ENCODE peak calls at places on chromosomes 3 and 15, in eight cellular contexts. W is transverse colon, J is A549, D is breast epithelium, S is sigmoid colon, Q is H54, U is heart left ventricle, A is Peyer's patch. P is an unnamed sample.

GRCh38 chr3:177930771-177931170 is 605.5 kb upstream of the KCNMB2 start:
- DNase-seq in W (no peak), S (no peak), A (no peak), J (no peak), D (no peak), U (no peak), Q (no peak), P (no peak)

GRCh38 chr3:25834346-25834745 is 44.5 kb downstream of the OXSM start:
- DNase-seq in W (no peak), J (no peak), S (no peak), Q (no peak), D (no peak), U (no peak), A (no peak), P (no peak)

GRCh38 chr3:43883729-43884396 is 193.1 kb downstream of the ABHD5 start:
- DNase-seq in S (no peak), D (peak), J (no peak), A (no peak), U (peak), W (no peak), Q (no peak), P (no peak)

GRCh38 chr3:2098398-2099027 is at the start of gene CNTN4:
- DNase-seq in D (peak), W (peak), U (peak), J (peak), A (no peak), S (peak), Q (no peak), P (peak)

GRCh38 chr15:77542491-77543001 is 90.2 kb downstream of the LINGO1 start:
- DNase-seq in A (no peak), U (no peak), J (no peak), Q (peak), S (peak), W (no peak), D (no peak), P (no peak)

GRCh38 chr3:140994316-140994715 is 52.7 kb downstream of the SLC25A36 start:
- DNase-seq in A (no peak), S (no peak), W (no peak), J (no peak), Q (no peak), D (no peak), U (no peak), P (no peak)

GRCh38 chr3:122299872-122300460 is 25.1 kb upstream of the CSTA start:
- DNase-seq in W (no peak), U (no peak), D (no peak), A (no peak), S (no peak), Q (peak), J (peak), P (peak)

GRCh38 chr3:44411031-44411645 is 66.3 kb downstream of the ZNF445 start:
- DNase-seq in W (no peak), D (no peak), U (no peak), S (no peak), J (no peak), Q (no peak), A (no peak), P (no peak)

GRCh38 chr15:64507293-64507802 is 47.0 kb downstream of the ZNF609 start:
- DNase-seq in J (no peak), U (peak), A (peak), D (peak), S (peak), Q (no peak), W (peak), P (peak)

GRCh38 chr15:75043509-75044257 is 20.3 kb downstream of the PPCDC start:
- DNase-seq in Q (peak), J (no peak), S (peak), U (peak), A (peak), D (peak), W (peak), P (peak)

GRCh38 chr15:98286831-98287230 is 326.3 kb downstream of the ARRDC4 start:
- DNase-seq in D (no peak), W (no peak), J (no peak), S (no peak), A (no peak), Q (no peak), U (no peak), P (no peak)

GRCh38 chr3:37752661-37753055 is 109.0 kb upstream of the CTDSPL start:
- DNase-seq in S (no peak), A (no peak), W (no peak), Q (no peak), U (no peak), J (no peak), D (no peak), P (no peak)

GRCh38 chr3:102483556-102483955 is 48.7 kb downstream of the ZPLD1 start:
- DNase-seq in W (no peak), S (no peak), D (no peak), Q (no peak), J (no peak), A (no peak), U (no peak), P (no peak)

GRCh38 chr3:61442696-61443095 is 118.7 kb upstream of the PTPRG start:
- DNase-seq in D (no peak), S (no peak), W (no peak), U (no peak), J (no peak), Q (no peak), A (no peak), P (no peak)

GRCh38 chr3:194572944-194573491 is 60.2 kb downstream of the TMEM44 start:
- DNase-seq in Q (no peak), S (no peak), U (no peak), D (no peak), J (no peak), W (no peak), A (no peak), P (no peak)

GRCh38 chr3:77186728-77187127 is 146.8 kb downstream of the ROBO2 start:
- DNase-seq in W (no peak), A (no peak), D (no peak), U (no peak), Q (no peak), S (no peak), J (no peak), P (no peak)

DNA sequence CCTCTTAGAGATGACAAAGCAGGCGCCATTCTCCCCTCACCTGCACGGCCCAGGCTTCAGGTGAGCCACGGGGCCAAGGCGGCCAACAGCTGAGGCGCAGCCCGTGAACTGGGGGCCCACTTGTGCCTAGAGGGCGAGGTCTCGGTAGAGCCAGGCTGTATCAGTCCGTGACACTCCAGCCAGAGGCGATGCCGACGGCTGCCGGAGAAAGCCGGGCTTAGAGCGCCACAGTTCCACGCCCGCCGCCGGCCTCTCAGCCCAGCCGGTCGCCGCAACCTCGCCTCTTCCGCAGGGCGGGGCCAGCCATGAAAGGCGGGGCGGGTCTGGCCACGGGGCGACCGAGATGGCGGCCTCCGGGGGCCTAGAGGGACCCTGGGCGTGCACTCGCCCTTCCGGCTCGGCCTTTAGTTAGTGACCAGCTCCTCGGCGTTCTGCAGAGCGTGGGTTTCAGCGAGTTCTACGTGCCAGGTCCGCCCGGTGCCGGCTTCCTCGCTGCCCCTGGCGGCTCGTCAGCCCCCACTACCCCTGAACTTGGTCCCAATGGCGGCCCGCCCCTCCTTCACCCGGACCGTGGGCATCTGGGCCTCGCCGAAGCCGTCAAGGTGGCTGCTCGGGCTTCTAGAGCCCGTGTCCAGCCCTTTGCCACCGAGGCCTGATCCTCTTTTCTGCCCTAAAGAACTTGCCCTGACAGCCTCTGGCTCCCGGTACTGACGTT is at the start of gene ZNF621:
- DNase-seq in U (peak), W (peak), S (peak), A (peak), Q (peak), J (peak), D (peak), P (peak)
- TF ChIP-seq POLR2A in U (peak), W (peak), S (peak), A (peak), Q (peak), J (peak), D (peak), P (peak)

DNA sequence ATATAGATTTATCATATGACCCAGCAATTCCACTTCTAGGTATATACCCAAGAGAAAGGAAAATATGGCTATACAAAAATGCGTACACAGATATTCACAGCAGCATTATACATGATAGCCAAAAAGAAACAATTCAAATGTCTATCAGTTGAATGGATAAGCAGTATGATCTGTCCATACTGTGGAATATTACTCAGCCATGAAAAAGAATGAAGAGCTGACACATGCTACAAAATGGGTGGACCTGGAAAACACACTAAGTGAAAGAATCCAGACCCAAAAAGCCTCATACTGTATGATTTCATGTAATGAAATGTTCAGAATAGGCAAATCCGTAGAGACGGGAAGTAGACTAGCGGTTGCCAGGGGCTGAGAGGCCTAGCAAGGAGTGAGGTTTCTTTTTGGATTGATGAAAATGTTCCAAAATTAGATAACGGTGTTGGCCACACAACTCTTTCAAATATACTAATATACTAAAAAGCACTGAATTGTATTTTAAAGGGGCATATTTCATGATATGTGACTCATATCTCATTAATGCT is 33.4 kb downstream of the FGD5 start:
- DNase-seq in J (no peak), Q (no peak), W (no peak), U (peak), A (no peak), S (no peak), D (no peak), P (no peak)
- TF ChIP-seq POLR2A in J (no peak), Q (no peak), W (no peak), U (no peak), A (no peak), S (no peak), D (no peak), P (no peak)

DNA sequence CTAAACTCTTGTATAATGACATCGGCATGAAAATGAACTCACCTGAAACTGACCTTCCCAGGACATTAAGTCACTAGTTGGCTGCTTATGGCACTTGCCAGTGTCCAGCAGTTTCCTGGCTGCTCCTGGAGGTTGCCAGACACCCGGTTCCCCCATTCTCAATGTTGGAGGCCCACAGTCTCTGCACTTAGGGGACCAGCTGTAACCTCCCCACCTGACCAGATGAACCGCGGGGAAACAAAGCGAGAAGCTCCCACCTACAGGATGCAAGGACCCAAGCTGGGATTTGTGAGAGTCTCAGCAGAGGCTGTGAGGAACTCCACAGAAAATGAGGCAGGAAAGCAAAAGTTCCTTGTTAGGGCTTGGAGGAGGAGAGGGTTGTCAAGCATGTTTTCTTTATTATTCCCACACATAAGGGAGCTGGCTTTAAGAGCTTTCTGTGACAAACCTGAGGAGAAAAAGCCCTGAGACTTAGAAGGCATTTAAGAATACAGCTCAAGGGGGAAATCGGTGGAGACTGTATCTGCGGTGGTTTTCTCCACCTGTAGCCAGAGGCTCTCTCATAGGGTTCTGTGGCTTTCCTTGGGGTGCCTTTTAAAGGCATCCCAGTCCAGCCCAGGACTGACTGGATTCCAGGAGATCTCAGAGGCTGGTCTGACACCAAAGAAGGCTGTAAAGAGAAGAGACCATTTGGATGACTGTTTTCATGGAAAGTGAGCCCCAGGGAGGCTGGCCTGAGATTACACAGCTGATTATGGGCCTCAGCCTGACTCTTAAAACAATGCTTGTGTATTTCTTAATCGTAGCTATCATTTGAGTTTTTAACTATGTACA is 4.6 kb downstream of the TPM1 start:
- DNase-seq in D (peak), S (no peak), Q (no peak), U (no peak), W (no peak), A (no peak), J (no peak), P (peak)
- TF ChIP-seq POLR2A in D (no peak), S (peak), Q (no peak), U (no peak), W (no peak), A (no peak), J (no peak), P (no peak)

DNA sequence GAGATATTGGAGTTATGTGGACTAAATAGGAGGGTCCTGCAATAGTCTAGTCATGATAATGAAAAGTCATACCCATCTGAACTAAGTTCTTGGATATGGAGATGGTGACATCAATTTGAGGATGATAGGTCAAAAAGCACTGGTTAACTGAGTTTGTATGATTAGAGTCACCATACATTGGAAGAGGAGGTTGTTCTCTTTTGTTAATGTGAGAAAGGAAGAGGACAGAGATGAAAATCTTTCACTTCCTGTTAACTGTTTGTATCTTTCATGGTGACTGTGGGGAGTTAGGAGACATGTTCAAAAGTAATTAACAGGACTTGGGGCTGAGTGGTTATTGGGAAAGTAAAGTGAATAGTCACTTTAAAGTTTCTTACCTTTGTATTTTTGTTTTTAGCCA is 11.1 kb downstream of the TMEM62 start:
- DNase-seq in Q (no peak), D (no peak), S (no peak), J (no peak), A (no peak), U (no peak), W (no peak), P (no peak)
- TF ChIP-seq POLR2A in Q (no peak), D (no peak), S (no peak), J (no peak), A (no peak), U (no peak), W (no peak), P (no peak)

GRCh38 chr3:143731776-143732175 is 116.5 kb downstream of the SLC9A9 start:
- DNase-seq in U (no peak), A (no peak), Q (no peak), S (no peak), W (no peak), J (no peak), D (no peak), P (no peak)
- TF ChIP-seq POLR2A in U (no peak), A (no peak), Q (no peak), S (no peak), W (no peak), J (no peak), D (no peak), P (no peak)

GRCh38 chr3:126288314-126288713 is 68.9 kb downstream of the KLF15 start:
- DNase-seq in W (peak), S (peak), D (peak), Q (no peak), U (peak), A (no peak), J (no peak), P (no peak)

GRCh38 chr3:126285369-126285768 is 71.8 kb downstream of the KLF15 start:
- DNase-seq in U (no peak), D (no peak), A (no peak), W (no peak), J (no peak), Q (no peak), S (no peak), P (no peak)

GRCh38 chr3:126290325-126290724 is 66.9 kb downstream of the KLF15 start:
- DNase-seq in W (no peak), D (peak), S (peak), J (no peak), U (no peak), A (no peak), Q (no peak), P (no peak)

GRCh38 chr3:126287171-126287535 is 70.1 kb downstream of the KLF15 start:
- DNase-seq in Q (no peak), S (no peak), U (no peak), A (no peak), J (no peak), D (no peak), W (no peak), P (no peak)

GRCh38 chr3:126287536-126288181 is 69.5 kb downstream of the KLF15 start:
- DNase-seq in S (peak), D (peak), A (no peak), U (peak), J (no peak), Q (no peak), W (peak), P (no peak)
- TF ChIP-seq POLR2A in S (no peak), D (no peak), A (no peak), U (peak), J (no peak), Q (peak), W (no peak), P (no peak)

GRCh38 chr15:78929536-78930264 is 15.1 kb downstream of the CTSH start:
- DNase-seq in U (no peak), D (peak), J (no peak), A (no peak), Q (no peak), S (no peak), W (no peak), P (no peak)
- TF ChIP-seq POLR2A in U (no peak), D (no peak), J (no peak), A (no peak), Q (no peak), S (no peak), W (no peak), P (no peak)

GRCh38 chr3:52055537-52056351 is 627 bp downstream of the DUSP7 start:
- DNase-seq in J (peak), U (peak), S (peak), W (peak), D (no peak), A (peak), Q (peak), P (peak)

GRCh38 chr3:52056968-52057805 is 816 bp upstream of the DUSP7 start:
- DNase-seq in S (peak), A (peak), U (peak), D (peak), Q (peak), W (peak), J (peak), P (peak)

GRCh38 chr3:52057806-52058099 is 1.4 kb upstream of the DUSP7 start:
- DNase-seq in S (no peak), J (no peak), U (no peak), Q (no peak), A (no peak), W (no peak), D (no peak), P (no peak)

GRCh38 chr3:52058111-52058510 is 1.7 kb upstream of the DUSP7 start:
- DNase-seq in W (no peak), D (no peak), J (no peak), S (no peak), A (no peak), U (no peak), Q (no peak), P (no peak)

DNA sequence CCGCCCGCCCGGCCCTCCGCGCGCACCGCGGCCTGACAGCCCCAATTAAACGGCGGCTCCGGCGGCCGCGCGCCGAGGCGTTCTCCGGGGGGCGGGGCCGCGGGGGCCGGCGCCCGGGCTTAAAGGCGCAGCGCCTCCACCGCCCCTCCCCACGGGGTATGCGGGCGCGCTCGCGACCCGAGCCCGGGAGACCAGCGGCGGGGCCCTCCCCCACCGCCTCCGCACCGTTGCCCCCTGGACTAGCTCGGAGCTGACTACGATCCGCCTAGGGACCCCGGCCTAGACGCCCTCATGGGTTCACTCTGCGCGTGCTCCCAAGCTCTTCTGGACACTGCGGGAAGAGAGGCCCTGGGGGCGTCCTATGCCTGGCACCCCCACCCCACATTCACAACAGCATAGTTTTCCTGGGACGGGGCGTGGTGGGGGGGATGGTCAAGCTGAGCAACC is at the start of gene DUSP7:
- DNase-seq in U (peak), Q (peak), W (peak), J (peak), S (peak), A (peak), D (no peak), P (peak)
- TF ChIP-seq POLR2A in U (no peak), Q (no peak), W (no peak), J (no peak), S (no peak), A (no peak), D (no peak), P (no peak)

DNA sequence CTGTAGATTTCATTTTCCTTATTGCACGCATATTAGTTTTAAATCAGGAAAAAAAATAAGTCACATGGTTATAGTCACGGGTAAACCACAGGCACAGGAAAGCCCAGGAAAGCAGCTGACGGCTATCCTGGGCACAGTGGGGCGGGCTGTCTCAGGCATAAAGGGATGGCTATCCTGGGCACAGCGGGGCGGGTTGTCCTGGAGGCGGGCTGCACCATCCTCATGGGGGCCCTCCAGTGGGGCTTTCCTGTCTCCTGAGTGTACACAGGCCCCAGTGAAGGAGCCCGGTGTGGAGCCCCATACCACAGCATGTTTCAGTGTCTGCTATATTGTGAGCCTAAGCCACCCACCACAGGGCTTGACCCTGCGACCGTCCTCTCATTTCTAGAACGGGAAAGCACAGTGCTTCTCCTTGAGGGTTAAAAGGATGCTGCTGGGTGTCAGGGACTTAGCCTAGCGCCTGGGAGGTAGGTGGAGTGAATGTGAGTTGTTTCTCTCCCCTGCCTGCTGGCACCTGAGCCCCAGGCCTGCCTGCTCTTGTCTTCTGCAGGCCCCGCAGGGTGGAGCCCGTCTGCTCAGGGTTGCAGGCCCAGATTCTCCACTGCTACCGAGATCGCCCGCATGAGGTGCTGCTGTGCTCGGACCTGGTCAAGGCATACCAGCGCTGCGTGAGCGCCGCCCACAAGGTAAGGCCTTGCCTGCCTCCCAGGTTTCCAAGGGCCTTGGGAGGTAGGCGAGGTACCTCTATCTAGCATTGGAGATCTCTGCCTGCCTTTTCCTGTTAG is 25.9 kb upstream of the PLXNA1 start:
- DNase-seq in D (peak), Q (no peak), A (no peak), U (peak), W (no peak), J (no peak), S (peak), P (no peak)
- TF ChIP-seq POLR2A in D (no peak), Q (no peak), A (no peak), U (no peak), W (no peak), J (no peak), S (no peak), P (no peak)

P was measured in erythroblast.